ENCODE peak calls at places on chromosomes 16 and 17, in nine cellular contexts. One of them, this sample, is unnamed.

GRCh38 chr17:12579245-12579644 is 86.4 kb upstream of the MYOCD start:
- DNase-seq in kidney glomerular epithelial cell: no peak
- DNase-seq in T-helper 9 cell: no peak
- DNase-seq in activated naive CD4-positive, alpha-beta T cell: no peak
- DNase-seq in activated naive CD8-positive, alpha-beta T cell treated with anti-CD3 and anti-CD28 coated beads, Interleukin-2, amount 10 ng/mL, durations not matched to agents 7 days and 5 days: no peak
- DNase-seq in neural crest cell: no peak
- DNase-seq in stimulated activated CD4-positive, alpha-beta T cell treated with anti-CD3 and anti-CD28 coated beads, Interleukin-4, amount 100 ng/mL, for 1 hour: no peak
- DNase-seq in mucosa of gallbladder: no peak
- DNase-seq in activated CD4-positive, CD25-positive, alpha-beta regulatory T cell: no peak
- DNase-seq in this sample: no peak

GRCh38 chr17:40433551-40434384 is 9.5 kb upstream of the IGFBP4 start:
- DNase-seq in kidney glomerular epithelial cell: no peak
- DNase-seq in T-helper 9 cell: no peak
- DNase-seq in activated naive CD4-positive, alpha-beta T cell: no peak
- DNase-seq in activated naive CD8-positive, alpha-beta T cell treated with anti-CD3 and anti-CD28 coated beads, Interleukin-2, amount 10 ng/mL, durations not matched to agents 7 days and 5 days: no peak
- DNase-seq in neural crest cell: no peak
- DNase-seq in stimulated activated CD4-positive, alpha-beta T cell treated with anti-CD3 and anti-CD28 coated beads, Interleukin-4, amount 100 ng/mL, for 1 hour: no peak
- DNase-seq in mucosa of gallbladder: no peak
- DNase-seq in activated CD4-positive, CD25-positive, alpha-beta regulatory T cell: no peak
- DNase-seq in this sample: no peak

GRCh38 chr16:17743578-17743977 is 272.8 kb upstream of the XYLT1 start:
- DNase-seq in kidney glomerular epithelial cell: no peak
- DNase-seq in T-helper 9 cell: no peak
- DNase-seq in activated naive CD4-positive, alpha-beta T cell: no peak
- DNase-seq in activated naive CD8-positive, alpha-beta T cell treated with anti-CD3 and anti-CD28 coated beads, Interleukin-2, amount 10 ng/mL, durations not matched to agents 7 days and 5 days: no peak
- DNase-seq in neural crest cell: no peak
- DNase-seq in stimulated activated CD4-positive, alpha-beta T cell treated with anti-CD3 and anti-CD28 coated beads, Interleukin-4, amount 100 ng/mL, for 1 hour: no peak
- DNase-seq in mucosa of gallbladder: no peak
- DNase-seq in activated CD4-positive, CD25-positive, alpha-beta regulatory T cell: no peak
- DNase-seq in this sample: no peak

GRCh38 chr17:40167685-40168261 is 9.5 kb upstream of the RAPGEFL1 start:
- DNase-seq in kidney glomerular epithelial cell: no peak
- DNase-seq in T-helper 9 cell: no peak
- DNase-seq in activated naive CD4-positive, alpha-beta T cell: no peak
- DNase-seq in activated naive CD8-positive, alpha-beta T cell treated with anti-CD3 and anti-CD28 coated beads, Interleukin-2, amount 10 ng/mL, durations not matched to agents 7 days and 5 days: no peak
- DNase-seq in neural crest cell: no peak
- DNase-seq in stimulated activated CD4-positive, alpha-beta T cell treated with anti-CD3 and anti-CD28 coated beads, Interleukin-4, amount 100 ng/mL, for 1 hour: no peak
- DNase-seq in mucosa of gallbladder: no peak
- DNase-seq in activated CD4-positive, CD25-positive, alpha-beta regulatory T cell: no peak
- DNase-seq in this sample: no peak

GRCh38 chr16:78118469-78119025 is 19.1 kb downstream of the WWOX start:
- DNase-seq in kidney glomerular epithelial cell: no peak
- DNase-seq in T-helper 9 cell: no peak
- DNase-seq in activated naive CD4-positive, alpha-beta T cell: no peak
- DNase-seq in activated naive CD8-positive, alpha-beta T cell treated with anti-CD3 and anti-CD28 coated beads, Interleukin-2, amount 10 ng/mL, durations not matched to agents 7 days and 5 days: no peak
- DNase-seq in neural crest cell: no peak
- DNase-seq in stimulated activated CD4-positive, alpha-beta T cell treated with anti-CD3 and anti-CD28 coated beads, Interleukin-4, amount 100 ng/mL, for 1 hour: no peak
- DNase-seq in mucosa of gallbladder: no peak
- DNase-seq in activated CD4-positive, CD25-positive, alpha-beta regulatory T cell: no peak
- DNase-seq in this sample: no peak

GRCh38 chr16:69477546-69477945 is 53.1 kb downstream of the CYB5B start:
- DNase-seq in kidney glomerular epithelial cell: no peak
- DNase-seq in T-helper 9 cell: no peak
- DNase-seq in activated naive CD4-positive, alpha-beta T cell: no peak
- DNase-seq in activated naive CD8-positive, alpha-beta T cell treated with anti-CD3 and anti-CD28 coated beads, Interleukin-2, amount 10 ng/mL, durations not matched to agents 7 days and 5 days: no peak
- DNase-seq in neural crest cell: no peak
- DNase-seq in stimulated activated CD4-positive, alpha-beta T cell treated with anti-CD3 and anti-CD28 coated beads, Interleukin-4, amount 100 ng/mL, for 1 hour: no peak
- DNase-seq in mucosa of gallbladder: no peak
- DNase-seq in activated CD4-positive, CD25-positive, alpha-beta regulatory T cell: no peak
- DNase-seq in this sample: no peak

GRCh38 chr17:16593356-16594102 is 24.5 kb upstream of the ZNF287 start:
- DNase-seq in kidney glomerular epithelial cell: no peak
- DNase-seq in T-helper 9 cell: no peak
- DNase-seq in activated naive CD4-positive, alpha-beta T cell: no peak
- DNase-seq in activated naive CD8-positive, alpha-beta T cell treated with anti-CD3 and anti-CD28 coated beads, Interleukin-2, amount 10 ng/mL, durations not matched to agents 7 days and 5 days: no peak
- DNase-seq in neural crest cell: no peak
- DNase-seq in stimulated activated CD4-positive, alpha-beta T cell treated with anti-CD3 and anti-CD28 coated beads, Interleukin-4, amount 100 ng/mL, for 1 hour: no peak
- DNase-seq in mucosa of gallbladder: no peak
- DNase-seq in activated CD4-positive, CD25-positive, alpha-beta regulatory T cell: no peak
- DNase-seq in this sample: no peak

GRCh38 chr17:64773836-64774761 is 112.0 kb upstream of the SMURF2 start:
- DNase-seq in kidney glomerular epithelial cell: peak
- DNase-seq in T-helper 9 cell: no peak
- DNase-seq in activated naive CD4-positive, alpha-beta T cell: no peak
- DNase-seq in activated naive CD8-positive, alpha-beta T cell treated with anti-CD3 and anti-CD28 coated beads, Interleukin-2, amount 10 ng/mL, durations not matched to agents 7 days and 5 days: no peak
- DNase-seq in neural crest cell: no peak
- DNase-seq in stimulated activated CD4-positive, alpha-beta T cell treated with anti-CD3 and anti-CD28 coated beads, Interleukin-4, amount 100 ng/mL, for 1 hour: no peak
- DNase-seq in mucosa of gallbladder: peak
- DNase-seq in activated CD4-positive, CD25-positive, alpha-beta regulatory T cell: no peak
- DNase-seq in this sample: peak